ENCODE peak calls at places on chromosomes 11 and 22, in eight cellular contexts. G is spleen; X is cardiac muscle cell; N is activated naive CD4-positive, alpha-beta T cell; Y is CD4-positive, alpha-beta T cell; J is NCI-H446; A is EH; P is stimulated activated CD4-positive, alpha-beta T cell treated with anti-CD3 and anti-CD28 coated beads, Interleukin-1b, Interleukin-23, amount 100 ng/mL, for 1 hour. M is an unnamed sample.

GRCh38 chr11:13691296-13691899 is 22.9 kb downstream of the FAR1 start:
- DNase-seq in X (no peak), J (no peak), G (no peak), P (no peak), A (no peak), N (no peak), Y (no peak), M (no peak)

GRCh38 chr22:21567456-21568206 is at the start of gene UBE2L3:
- DNase-seq in G (peak), N (peak), X (peak), P (peak), J (peak), Y (peak), A (peak), M (peak)

GRCh38 chr22:38776086-38776485 is 17.9 kb downstream of the DNAL4 start:
- DNase-seq in G (no peak), P (no peak), Y (no peak), A (no peak), X (no peak), N (no peak), J (no peak), M (no peak)

GRCh38 chr11:68651208-68651984 is 32.9 kb upstream of the GAL start:
- DNase-seq in P (no peak), Y (no peak), J (no peak), A (peak), G (no peak), N (no peak), X (no peak), M (no peak)

GRCh38 chr11:123033895-123034294 is 28.0 kb downstream of the HSPA8 start:
- DNase-seq in N (no peak), X (no peak), A (peak), J (no peak), P (no peak), Y (no peak), G (no peak), M (no peak)

GRCh38 chr11:46249103-46249942 is 28.1 kb upstream of the CREB3L1 start:
- DNase-seq in Y (no peak), N (no peak), J (no peak), X (no peak), G (no peak), P (no peak), A (peak), M (no peak)

GRCh38 chr11:8906629-8907028 is 4.4 kb upstream of the AKIP1 start:
- DNase-seq in Y (no peak), N (no peak), A (peak), G (no peak), X (no peak), P (no peak), J (peak), M (no peak)

GRCh38 chr11:33884035-33884434 is 7.8 kb downstream of the LMO2 start:
- DNase-seq in X (no peak), J (no peak), G (no peak), N (no peak), A (no peak), Y (no peak), P (no peak), M (no peak)

GRCh38 chr11:128279861-128280260 is 307.5 kb downstream of the ETS1 start:
- DNase-seq in X (no peak), N (no peak), G (no peak), P (no peak), A (peak), Y (no peak), J (no peak), M (no peak)

GRCh38 chr22:30890689-30891442 is 77.7 kb downstream of the MORC2 start:
- DNase-seq in J (no peak), P (no peak), N (no peak), X (peak), Y (peak), A (peak), G (peak), M (peak)

GRCh38 chr11:12949456-12949855 is 59.7 kb upstream of the RASSF10 start:
- DNase-seq in A (peak), J (no peak), G (no peak), N (no peak), X (no peak), P (no peak), Y (no peak), M (no peak)

GRCh38 chr11:31940396-31941037 is 129.4 kb upstream of the PAX6 start:
- DNase-seq in N (no peak), A (peak), G (no peak), Y (no peak), X (no peak), P (no peak), J (peak), M (no peak)

GRCh38 chr11:101397941-101398340 is 185.9 kb downstream of the TRPC6 start:
- DNase-seq in N (no peak), G (no peak), P (no peak), A (no peak), X (no peak), Y (no peak), J (no peak), M (no peak)

GRCh38 chr11:5690216-5690615 is 626 bp downstream of the TRIM22 start:
- DNase-seq in X (no peak), Y (no peak), J (no peak), P (no peak), A (peak), G (no peak), N (no peak), M (no peak)

GRCh38 chr11:82924522-82925224 is 23.1 kb downstream of the DDIAS start:
- DNase-seq in A (no peak), J (no peak), G (peak), N (no peak), X (no peak), P (no peak), Y (no peak), M (no peak)

GRCh38 chr11:10885703-10886363 is 28.0 kb upstream of the ZBED5 start:
- DNase-seq in N (no peak), J (no peak), A (peak), P (no peak), X (peak), G (no peak), Y (no peak), M (no peak)

GRCh38 chr11:9692696-9693095 is 28.8 kb downstream of the SWAP70 start:
- DNase-seq in G (no peak), P (no peak), N (no peak), X (no peak), A (no peak), J (no peak), Y (no peak), M (no peak)

GRCh38 chr22:46537946-46538815 is 761 bp upstream of the CELSR1 start:
- DNase-seq in X (peak), G (no peak), Y (no peak), J (no peak), A (peak), N (no peak), P (no peak), M (no peak)

GRCh38 chr22:29156507-29156906 is 49.2 kb upstream of the EMID1 start:
- DNase-seq in Y (no peak), G (peak), X (peak), J (no peak), P (no peak), N (no peak), A (peak), M (no peak)

GRCh38 chr11:10751581-10751940 is 515 bp downstream of the CTR9 start:
- DNase-seq in J (no peak), X (peak), P (no peak), G (no peak), A (peak), Y (no peak), N (no peak), M (no peak)

GRCh38 chr11:130141561-130142341 is 17.8 kb upstream of the ST14 start:
- DNase-seq in N (no peak), P (no peak), X (no peak), Y (no peak), J (no peak), G (no peak), A (no peak), M (no peak)

GRCh38 chr11:73271936-73272679 is at the start of gene P2RY6:
- DNase-seq in G (no peak), X (no peak), J (no peak), Y (no peak), A (peak), N (no peak), P (no peak), M (no peak)

GRCh38 chr11:31800398-31801265 is 10.5 kb downstream of the PAX6 start:
- DNase-seq in J (no peak), G (no peak), X (no peak), N (no peak), A (no peak), P (no peak), Y (no peak), M (no peak)

GRCh38 chr22:45769569-45770210 is 98.1 kb downstream of the ATXN10 start:
- DNase-seq in J (no peak), N (no peak), A (peak), X (no peak), P (no peak), G (no peak), Y (no peak), M (no peak)

GRCh38 chr11:43941257-43941879 is 1.1 kb upstream of the C11orf96 start:
- DNase-seq in A (no peak), Y (no peak), X (no peak), G (no peak), J (no peak), P (no peak), N (no peak), M (no peak)

GRCh38 chr11:10623797-10624761 is 55.6 kb upstream of the LYVE1 start:
- DNase-seq in N (no peak), J (peak), A (peak), G (peak), X (peak), Y (no peak), P (no peak), M (no peak)

GRCh38 chr11:115220423-115220822 is 283.8 kb downstream of the CADM1 start:
- DNase-seq in A (no peak), P (no peak), X (no peak), Y (no peak), N (no peak), G (no peak), J (no peak), M (no peak)

GRCh38 chr11:124867700-124868099 is 2.5 kb downstream of the ROBO3 start:
- DNase-seq in A (peak), J (peak), Y (no peak), N (no peak), X (peak), P (no peak), G (no peak), M (no peak)

GRCh38 chr11:64727131-64727530 is 4.1 kb upstream of the NRXN2 start:
- DNase-seq in A (no peak), G (peak), X (no peak), Y (no peak), J (no peak), N (no peak), P (no peak), M (no peak)

GRCh38 chr11:90593099-90593498 is 370.2 kb upstream of the CHORDC1 start:
- DNase-seq in Y (no peak), G (no peak), P (no peak), J (no peak), A (no peak), N (no peak), X (no peak), M (no peak)

GRCh38 chr11:28086569-28086968 is 21.4 kb downstream of the KIF18A start:
- DNase-seq in A (peak), X (no peak), P (no peak), Y (no peak), G (no peak), N (no peak), J (no peak), M (no peak)

GRCh38 chr11:101436511-101437142 is 147.2 kb downstream of the TRPC6 start:
- DNase-seq in Y (no peak), J (no peak), N (no peak), G (no peak), X (peak), P (no peak), A (peak), M (no peak)

GRCh38 chr11:64605656-64606585 is 14.9 kb downstream of the SLC22A12 start:
- DNase-seq in G (no peak), X (no peak), J (no peak), A (no peak), P (no peak), Y (no peak), N (no peak), M (no peak)

GRCh38 chr11:95088946-95089619 is 563 bp upstream of the ENDOD1 start:
- DNase-seq in X (no peak), J (no peak), N (peak), A (no peak), P (no peak), Y (no peak), G (no peak), M (no peak)

GRCh38 chr11:44915621-44916020 is 35.1 kb downstream of the TP53I11 start:
- DNase-seq in N (no peak), Y (no peak), P (no peak), J (no peak), A (no peak), X (no peak), G (peak), M (no peak)